ENCODE peak calls at places on chromosomes 5 and 9, in four cellular contexts. D, U, H and J are unnamed samples.

GRCh38 chr5:179237770-179238627 is 107.3 kb downstream of the ADAMTS2 start:
- DNase-seq in D (no peak), H (no peak), U (no peak), J (no peak)

GRCh38 chr9:124513374-124513994 is 6.3 kb upstream of the NR5A1 start:
- DNase-seq in H (no peak), D (no peak), U (no peak), J (peak)

GRCh38 chr9:38689678-38690077 is 30.3 kb downstream of the FAM240B start:
- DNase-seq in H (no peak), D (peak), U (no peak), J (no peak)

GRCh38 chr5:10323588-10324488 is 16.1 kb upstream of the CMBL start:
- DNase-seq in D (no peak), U (no peak), H (no peak), J (no peak)

GRCh38 chr5:176629853-176630680 is at the start of the genes EIF4E1B and SNCB:
- DNase-seq in U (peak), D (no peak), H (peak), J (peak)

GRCh38 chr5:148910686-148911361 is 84.4 kb downstream of the ADRB2 start:
- DNase-seq in D (no peak), U (peak), H (no peak), J (no peak)

GRCh38 chr9:124306098-124306735 is 48.5 kb downstream of the NEK6 start:
- DNase-seq in D (no peak), H (no peak), U (peak), J (no peak)

GRCh38 chr9:117703538-117703937 is 665 bp upstream of the TLR4 start:
- DNase-seq in U (no peak), H (no peak), D (no peak), J (no peak)

GRCh38 chr5:98927988-98928801 is 612 bp downstream of the CHD1 start:
- DNase-seq in H (peak), D (peak), U (peak), J (peak)